ENCODE peak calls at places on chromosome 4, in ten cellular contexts. K is RWPE1; A is activated CD8-positive, alpha-beta T cell treated with anti-CD3 and anti-CD28 coated beads for 36 hours; S is cardiac fibroblast; B is CD4-positive, alpha-beta T cell; C is endothelial cell; X is nephron progenitor cell; O is BJ; E is astrocyte of the spinal cord; U is Calu3. J is an unnamed sample.

GRCh38 chr4:114257516-114257915 is 278.1 kb upstream of the ARSJ start:
- DNase-seq in K (no peak), A (no peak), S (peak; percentile 32), B (no peak), C (no peak), X (no peak), O (no peak), E (peak; percentile 32), U (no peak), J (peak; percentile 49)

GRCh38 chr4:31241504-31241903 is 521.3 kb downstream of the PCDH7 start:
- DNase-seq in K (no peak), A (no peak), S (no peak), B (no peak), C (no peak), X (no peak), O (no peak), E (no peak), U (no peak), J (no peak)

GRCh38 chr4:186840222-186840701 is 116.6 kb upstream of the FAT1 start:
- DNase-seq in K (no peak), A (no peak), S (no peak), B (no peak), C (no peak), X (no peak), O (no peak), E (no peak), U (peak; percentile 67), J (no peak)

GRCh38 chr4:57351716-57352115 is 241.5 kb upstream of the IGFBP7 start:
- DNase-seq in K (no peak), A (no peak), S (no peak), B (no peak), C (no peak), X (no peak), O (no peak), E (no peak), U (no peak), J (no peak)

GRCh38 chr4:46386570-46386969 is 3.4 kb downstream of the GABRA2 start:
- DNase-seq in K (peak; percentile 8), A (no peak), S (no peak), B (no peak), C (no peak), X (peak; percentile 6), O (no peak), E (no peak), U (no peak), J (no peak)

GRCh38 chr4:184787766-184788503 is 37.8 kb downstream of the ACSL1 start:
- DNase-seq in K (no peak), A (no peak), S (no peak), B (no peak), C (no peak), X (no peak), O (no peak), E (no peak), U (no peak), J (no peak)

GRCh38 chr4:85475631-85476233 is 782 bp downstream of the ARHGAP24 start:
- DNase-seq in K (no peak), A (no peak), S (peak; percentile 72), B (no peak), C (peak; percentile 54), X (peak; percentile 69), O (no peak), E (peak; percentile 33), U (no peak), J (no peak)

GRCh38 chr4:84915396-84915780 is 51.1 kb downstream of the WDFY3 start:
- DNase-seq in K (no peak), A (no peak), S (peak; percentile 22), B (no peak), C (no peak), X (no peak), O (peak; percentile 17), E (peak; percentile 24), U (no peak), J (peak; percentile 17)

GRCh38 chr4:53595823-53596222 is 4.5 kb upstream of the LNX1 start:
- DNase-seq in K (no peak), A (no peak), S (no peak), B (no peak), C (no peak), X (no peak), O (no peak), E (no peak), U (no peak), J (no peak)

GRCh38 chr4:99462875-99463464 is 27.8 kb upstream of the ADH7 start:
- DNase-seq in K (peak; percentile 76), A (peak; percentile 63), S (peak; percentile 82), B (peak; percentile 41), C (peak; percentile 58), X (peak; percentile 47), O (no peak), E (peak; percentile 76), U (peak; percentile 64), J (no peak)

GRCh38 chr4:62449538-62449937 is 1249.4 kb downstream of the ADGRL3 start:
- DNase-seq in K (no peak), A (no peak), S (no peak), B (no peak), C (no peak), X (no peak), O (no peak), E (no peak), U (no peak), J (no peak)

DNA sequence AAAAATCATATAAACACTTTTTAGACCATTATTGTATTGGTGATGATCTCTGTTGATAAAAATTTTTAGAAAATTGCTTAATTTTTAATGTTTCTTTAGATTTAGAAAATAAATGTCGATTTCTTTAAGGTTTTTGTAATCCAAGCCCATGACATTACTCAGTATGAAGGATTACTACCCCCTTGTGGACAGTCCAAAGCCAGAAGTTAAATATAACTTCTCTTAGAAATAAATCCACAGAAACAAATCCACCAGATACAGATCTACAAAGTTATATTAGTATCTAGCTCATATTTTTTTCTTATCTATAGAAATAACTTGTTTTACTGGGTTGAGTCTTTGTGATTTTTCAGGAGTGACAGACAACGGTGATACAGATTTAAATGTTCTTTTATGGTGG is 18.9 kb downstream of the TIFA start:
- DNase-seq in K (no peak), A (no peak), S (peak; percentile 56), B (no peak), C (no peak), X (no peak), O (no peak), E (peak; percentile 35), U (no peak), J (no peak)
- TF ChIP-seq CTCF in K (peak; percentile 27), A (peak; percentile 41), S (peak; percentile 48), B (peak; percentile 37), C (peak; percentile 48), X (peak; percentile 18), O (peak; percentile 59), E (peak; percentile 46), U (no peak), J (no peak)

DNA sequence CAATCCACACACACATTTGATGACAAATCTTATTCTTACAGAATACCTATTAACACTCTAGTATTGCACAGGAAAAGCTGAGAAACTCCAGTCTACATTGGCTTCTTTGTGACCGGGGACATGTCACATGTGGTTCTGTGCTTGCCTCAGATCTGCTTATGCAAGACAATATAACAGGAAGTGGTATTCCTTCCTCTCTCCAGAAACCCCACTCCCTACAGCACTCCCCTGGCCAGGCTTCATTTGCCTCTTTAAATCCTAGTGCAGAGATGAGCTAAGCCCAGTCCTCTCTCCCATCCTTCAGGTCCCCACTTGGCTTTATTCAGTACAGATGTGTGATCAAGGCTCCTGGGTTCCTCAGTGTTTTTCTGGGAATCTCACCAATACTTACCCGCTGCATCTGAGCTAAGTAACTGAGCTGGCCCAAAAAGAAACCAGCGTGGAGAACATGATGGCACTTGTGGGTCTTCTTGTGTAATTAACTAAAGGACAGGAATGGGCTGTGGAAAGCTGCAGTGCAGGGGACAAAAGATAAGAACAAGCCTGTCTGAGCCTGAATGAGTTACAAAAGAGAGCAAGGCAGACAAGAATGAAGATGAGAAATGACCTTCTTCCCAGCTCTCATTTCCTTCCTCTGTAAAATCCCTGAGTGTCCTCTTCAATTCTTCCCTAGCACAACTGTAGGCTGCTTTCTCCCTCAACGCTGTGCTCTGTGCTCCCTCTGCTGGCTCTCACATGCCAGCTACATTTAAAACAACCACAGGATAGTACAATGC is 105.6 kb downstream of the HNRNPD start:
- DNase-seq in K (peak; percentile 66), A (peak; percentile 63), S (peak; percentile 70), B (peak; percentile 32), C (peak; percentile 40), X (peak; percentile 55), O (peak; percentile 2), E (peak; percentile 48), U (peak; percentile 44), J (no peak)
- TF ChIP-seq CTCF in K (peak; percentile 89), A (peak; percentile 79), S (peak; percentile 85), B (peak; percentile 91), C (peak; percentile 45), X (peak; percentile 78), O (peak; percentile 80), E (peak; percentile 83), U (peak; percentile 46), J (peak; percentile 84)

GRCh38 chr4:117640836-117641235 is 393.4 kb upstream of the NDST3 start:
- DNase-seq in K (no peak), A (no peak), S (no peak), B (no peak), C (no peak), X (no peak), O (no peak), E (no peak), U (no peak), J (no peak)
- TF ChIP-seq CTCF in K (no peak), A (no peak), S (no peak), B (no peak), C (no peak), X (no peak), O (no peak), E (no peak), U (no peak), J (no peak)

GRCh38 chr4:38182334-38182998 is 222.3 kb downstream of the PTTG2 start:
- DNase-seq in K (no peak), A (no peak), S (no peak), B (no peak), C (no peak), X (no peak), O (no peak), E (no peak), U (no peak), J (no peak)

GRCh38 chr4:38177792-38178665 is 217.8 kb downstream of the PTTG2 start:
- DNase-seq in K (no peak), A (peak; percentile 57), S (peak; percentile 81), B (peak; percentile 48), C (no peak), X (no peak), O (no peak), E (no peak), U (no peak), J (no peak)

GRCh38 chr4:38178666-38178995 is 218.4 kb downstream of the PTTG2 start:
- DNase-seq in K (no peak), A (no peak), S (no peak), B (no peak), C (no peak), X (no peak), O (no peak), E (no peak), U (no peak), J (no peak)

GRCh38 chr4:38179690-38180299 is 219.6 kb downstream of the PTTG2 start:
- DNase-seq in K (peak; percentile 64), A (peak; percentile 82), S (peak; percentile 84), B (peak; percentile 69), C (peak; percentile 71), X (peak; percentile 79), O (no peak), E (peak; percentile 77), U (peak; percentile 73), J (no peak)

DNA sequence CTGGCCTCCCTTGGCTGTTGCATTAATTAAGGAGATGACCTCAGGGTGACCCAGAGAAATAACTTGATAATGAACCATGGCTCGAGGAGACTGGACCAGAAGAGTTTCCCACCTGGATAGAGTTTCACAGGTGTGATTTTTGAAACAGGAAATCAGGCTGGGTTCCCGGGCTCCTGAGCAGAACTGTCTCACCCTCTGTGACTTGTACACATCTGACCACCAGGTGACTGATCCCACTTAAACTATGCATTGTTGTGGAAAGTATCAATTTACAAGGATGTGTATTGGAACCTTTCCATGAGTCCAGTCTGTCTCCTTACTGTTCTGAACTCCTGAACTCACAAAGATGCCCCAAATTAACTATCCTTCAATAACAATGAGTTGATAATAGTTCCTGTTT is 220.3 kb downstream of the PTTG2 start:
- DNase-seq in K (no peak), A (no peak), S (no peak), B (no peak), C (no peak), X (no peak), O (no peak), E (no peak), U (peak; percentile 19), J (no peak)
- TF ChIP-seq CTCF in K (no peak), A (no peak), S (no peak), B (no peak), C (no peak), X (no peak), O (no peak), E (no peak), U (no peak), J (no peak)

J was measured in AG04449.